ENCODE peak calls at places on chromosome 22, in five cellular contexts. L is hepatocyte, A is A549, E is NB4, U is neuronal stem cell. N is an unnamed sample.

GRCh38 chr22:17905445-17905844 is 118.9 kb downstream of the MICAL3 start:
- DNase-seq in L (no peak), A (no peak), E (no peak), U (no peak), N (no peak)

GRCh38 chr22:20268350-20269012 is 363 bp upstream of the RTN4R start:
- DNase-seq in L (peak; percentile 91), A (peak; percentile 44), E (peak; percentile 74), U (peak; percentile 72), N (peak; percentile 51)

GRCh38 chr22:29344137-29344536 is 28.6 kb upstream of the RASL10A start:
- DNase-seq in L (peak; percentile 61), A (peak; percentile 28), E (no peak), U (no peak), N (no peak)

GRCh38 chr22:29205598-29206371 is at the start of gene EMID1:
- DNase-seq in L (peak; percentile 81), A (peak; percentile 13), E (peak; percentile 69), U (peak; percentile 46), N (no peak)

GRCh38 chr22:33357894-33358440 is 299.8 kb upstream of the SYN3 start:
- DNase-seq in L (no peak), A (no peak), E (no peak), U (no peak), N (no peak)

GRCh38 chr22:24696551-24697001 is 77.9 kb downstream of the PIWIL3 start:
- DNase-seq in L (no peak), A (no peak), E (no peak), U (no peak), N (no peak)

GRCh38 chr22:49705631-49706352 is 121.9 kb downstream of the BRD1 start:
- DNase-seq in L (no peak), A (no peak), E (no peak), U (no peak), N (no peak)

GRCh38 chr22:45565171-45565570 is 62.5 kb downstream of the FBLN1 start:
- DNase-seq in L (no peak), A (no peak), E (no peak), U (no peak), N (no peak)

GRCh38 chr22:40654522-40655167 is 18.1 kb upstream of the MRTFA start:
- DNase-seq in L (peak; percentile 70), A (peak; percentile 43), E (no peak), U (no peak), N (peak; percentile 35)

GRCh38 chr22:32622004-32622761 is 147.6 kb downstream of the FBXO7 start:
- DNase-seq in L (peak; percentile 76), A (no peak), E (no peak), U (peak; percentile 83), N (no peak)

GRCh38 chr22:28903080-28903479 is 19.7 kb downstream of the ZNRF3 start:
- DNase-seq in L (no peak), A (no peak), E (no peak), U (no peak), N (no peak)

GRCh38 chr22:26245001-26245400 is 75.7 kb downstream of the SEZ6L start:
- DNase-seq in L (no peak), A (no peak), E (no peak), U (no peak), N (no peak)

N was measured in RKO.